ENCODE peak calls at places on chromosomes 6 and 20, in eight cellular contexts. G is right lobe of liver, V is Peyer's patch, A is DND-41, Y is choroid plexus epithelial cell, U is spleen, O is stomach, L is foreskin fibroblast. I is an unnamed sample.

GRCh38 chr6:95572098-95572497 is 5.2 kb upstream of the MANEA start:
- DNase-seq in G (no peak), V (no peak), A (no peak), Y (no peak), U (no peak), O (no peak), L (no peak), I (no peak)

GRCh38 chr6:109241199-109241598 is 141.1 kb downstream of the CD164 start:
- DNase-seq in G (no peak), V (no peak), A (no peak), Y (peak), U (no peak), O (no peak), L (peak), I (peak)

GRCh38 chr6:106908386-106908840 is 66.1 kb downstream of the CD24 start:
- DNase-seq in G (no peak), V (no peak), A (no peak), Y (no peak), U (no peak), O (no peak), L (no peak), I (no peak)

GRCh38 chr6:26554669-26555504 is 16.7 kb downstream of the HMGN4 start:
- DNase-seq in G (no peak), V (no peak), A (peak), Y (peak), U (no peak), O (no peak), L (peak), I (peak)

GRCh38 chr6:11023032-11023431 is 21.1 kb downstream of the ELOVL2 start:
- DNase-seq in G (no peak), V (no peak), A (no peak), Y (no peak), U (no peak), O (no peak), L (no peak), I (peak)

GRCh38 chr6:106820412-106820852 is 154.1 kb downstream of the CD24 start:
- DNase-seq in G (no peak), V (no peak), A (no peak), Y (peak), U (no peak), O (no peak), L (no peak), I (peak)

GRCh38 chr6:69868961-69869360 is 2.6 kb downstream of the COL19A1 start:
- DNase-seq in G (no peak), V (no peak), A (no peak), Y (no peak), U (no peak), O (no peak), L (no peak), I (no peak)

GRCh38 chr20:34971038-34971872 is 15.6 kb downstream of the MYH7B start:
- DNase-seq in G (peak), V (no peak), A (no peak), Y (no peak), U (no peak), O (no peak), L (no peak), I (no peak)

GRCh38 chr20:5118220-5119142 is 1.3 kb downstream of the PCNA start:
- DNase-seq in G (no peak), V (no peak), A (no peak), Y (no peak), U (no peak), O (no peak), L (no peak), I (no peak)

GRCh38 chr6:74280130-74280692 is 584.2 kb downstream of the CD109 start:
- DNase-seq in G (no peak), V (no peak), A (no peak), Y (no peak), U (no peak), O (no peak), L (peak), I (no peak)

GRCh38 chr6:104936766-104937535 is 20.0 kb upstream of the LIN28B start:
- DNase-seq in G (no peak), V (no peak), A (no peak), Y (no peak), U (no peak), O (no peak), L (no peak), I (peak)

GRCh38 chr6:104940238-104940880 is 16.5 kb upstream of the LIN28B start:
- DNase-seq in G (no peak), V (no peak), A (no peak), Y (no peak), U (no peak), O (no peak), L (peak), I (no peak)

GRCh38 chr6:104943781-104944180 is 13.1 kb upstream of the LIN28B start:
- DNase-seq in G (no peak), V (no peak), A (peak), Y (peak), U (no peak), O (no peak), L (peak), I (peak)

GRCh38 chr6:104941694-104942177 is 15.2 kb upstream of the LIN28B start:
- DNase-seq in G (no peak), V (no peak), A (no peak), Y (no peak), U (no peak), O (no peak), L (no peak), I (no peak)

GRCh38 chr6:104940881-104941693 is 15.8 kb upstream of the LIN28B start:
- DNase-seq in G (no peak), V (no peak), A (no peak), Y (peak), U (peak), O (no peak), L (peak), I (peak)
- TF ChIP-seq CTCF in G (no peak), V (peak), A (no peak), Y (peak), U (peak), O (no peak), L (peak), I (peak)

GRCh38 chr6:37821449-37821848 is 1.9 kb downstream of the ZFAND3 start:
- DNase-seq in G (no peak), V (no peak), A (no peak), Y (no peak), U (no peak), O (no peak), L (no peak), I (no peak)
- H3K4me3 ChIP-seq in G (peak), V (no peak), A (no peak), Y (no peak), U (peak), O (peak), L (peak), I (peak)

GRCh38 chr6:52208612-52209011 is 22.4 kb downstream of the IL17A start:
- DNase-seq in G (no peak), V (no peak), A (no peak), Y (no peak), U (no peak), O (no peak), L (no peak), I (no peak)

GRCh38 chr6:52209672-52210626 is 23.8 kb downstream of the IL17A start:
- DNase-seq in G (no peak), V (no peak), A (no peak), Y (no peak), U (no peak), O (no peak), L (no peak), I (no peak)

GRCh38 chr6:52201493-52201892 is 15.3 kb downstream of the IL17A start:
- DNase-seq in G (no peak), V (no peak), A (no peak), Y (no peak), U (no peak), O (no peak), L (no peak), I (no peak)

GRCh38 chr6:52207066-52207465 is 20.9 kb downstream of the IL17A start:
- DNase-seq in G (no peak), V (no peak), A (no peak), Y (no peak), U (no peak), O (no peak), L (no peak), I (no peak)
- TF ChIP-seq CTCF in G (no peak), V (no peak), A (peak), Y (no peak), U (no peak), O (no peak), L (no peak), I (no peak)

DNA sequence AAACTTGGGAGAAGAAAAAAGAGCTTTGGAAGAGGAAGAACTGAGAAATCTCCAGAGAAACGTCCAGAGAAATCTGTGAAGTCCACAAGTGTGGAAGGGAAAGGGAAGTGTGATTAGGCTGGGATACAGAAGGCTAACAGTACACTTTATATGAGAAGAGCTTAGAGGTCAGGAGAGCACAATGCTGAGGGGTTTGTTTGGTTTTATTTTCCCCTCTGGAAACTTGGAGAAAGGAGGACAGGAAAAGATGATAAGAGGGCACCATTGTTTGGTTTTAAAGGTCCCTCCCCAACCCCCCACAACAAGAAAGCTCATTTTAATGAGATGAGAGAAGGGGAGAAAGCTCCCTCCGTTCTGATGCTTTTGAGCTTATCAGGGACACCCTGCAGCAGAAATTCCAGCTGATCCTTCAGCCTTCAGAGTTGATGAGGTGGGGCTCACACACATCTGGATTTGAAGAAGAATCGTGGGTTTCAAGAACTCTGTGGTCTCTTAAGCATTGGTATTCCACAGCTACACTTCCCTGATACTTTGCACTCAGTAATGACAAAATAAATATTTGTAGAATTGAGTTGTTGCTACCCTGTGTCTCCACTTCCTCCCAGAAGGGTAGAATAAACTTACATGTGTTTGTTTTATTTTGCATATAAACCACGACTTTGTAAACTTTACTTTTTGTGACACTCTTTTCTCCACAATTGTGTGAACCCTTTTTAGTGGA is 1.9 kb downstream of the NT5E start:
- DNase-seq in G (no peak), V (no peak), A (no peak), Y (no peak), U (no peak), O (no peak), L (peak), I (peak)
- H3K4me3 ChIP-seq in G (peak), V (no peak), A (no peak), Y (peak), U (peak), O (peak), L (peak), I (peak)

I was measured in fibroblast of villous mesenchyme.